ENCODE peak calls at places on chromosomes 1 and 21, in six cellular contexts. Y, J, N, U, M and P are unnamed samples.

GRCh38 chr1:91171906-91172305 is 150.1 kb upstream of the ZNF644 start:
- ATAC-seq in Y (no peak), J (no peak), N (no peak), U (no peak), M (no peak), P (no peak)

GRCh38 chr1:227273557-227273956 is 44.7 kb downstream of the CDC42BPA start:
- ATAC-seq in Y (no peak), J (no peak), N (no peak), U (peak; percentile 80), M (no peak), P (no peak)

GRCh38 chr1:71859806-71860205 is 422.5 kb downstream of the NEGR1 start:
- ATAC-seq in Y (no peak), J (no peak), N (no peak), U (no peak), M (no peak), P (no peak)

GRCh38 chr1:231093158-231093922 is 53.3 kb upstream of the FAM89A start:
- ATAC-seq in Y (peak; percentile 31), J (peak; percentile 68), N (peak; percentile 76), U (peak; percentile 57), M (no peak), P (peak; percentile 66)

GRCh38 chr1:112881742-112882127 is 74.3 kb downstream of the SLC16A1 start:
- ATAC-seq in Y (peak; percentile 52), J (no peak), N (peak; percentile 31), U (peak; percentile 3), M (no peak), P (no peak)

GRCh38 chr1:114750780-114751179 is 7.0 kb downstream of the CSDE1 start:
- ATAC-seq in Y (no peak), J (no peak), N (no peak), U (no peak), M (no peak), P (no peak)

GRCh38 chr21:33712022-33712803 is 69.9 kb downstream of the ITSN1 start:
- ATAC-seq in Y (no peak), J (no peak), N (no peak), U (no peak), M (no peak), P (no peak)

GRCh38 chr1:200628223-200628868 is 7.8 kb upstream of the KIF14 start:
- ATAC-seq in Y (no peak), J (peak; percentile 36), N (no peak), U (peak; percentile 57), M (peak; percentile 82), P (no peak)

GRCh38 chr1:221829327-221830011 is 87.6 kb upstream of the DUSP10 start:
- ATAC-seq in Y (no peak), J (peak; percentile 86), N (no peak), U (no peak), M (peak; percentile 82), P (no peak)

GRCh38 chr1:201328576-201328975 is 45.3 kb downstream of the PKP1 start:
- ATAC-seq in Y (no peak), J (no peak), N (no peak), U (no peak), M (no peak), P (no peak)

GRCh38 chr1:64046243-64046642 is 157.2 kb upstream of the UBE2U start:
- ATAC-seq in Y (no peak), J (no peak), N (no peak), U (no peak), M (no peak), P (no peak)

GRCh38 chr1:9294440-9294773 is 1.7 kb downstream of the SPSB1 start:
- ATAC-seq in Y (peak; percentile 40), J (peak; percentile 39), N (peak; percentile 4), U (no peak), M (no peak), P (peak; percentile 2)

GRCh38 chr1:181083842-181084605 is 4.5 kb upstream of the IER5 start:
- ATAC-seq in Y (peak; percentile 57), J (peak; percentile 59), N (peak; percentile 68), U (peak; percentile 73), M (peak; percentile 67), P (no peak)

GRCh38 chr1:247270003-247270402 is 14.1 kb downstream of the VN1R5 start:
- ATAC-seq in Y (peak; percentile 34), J (no peak), N (no peak), U (no peak), M (no peak), P (no peak)

GRCh38 chr1:21001042-21001441 is 175.7 kb downstream of the EIF4G3 start:
- ATAC-seq in Y (no peak), J (no peak), N (no peak), U (no peak), M (no peak), P (no peak)

GRCh38 chr1:94092210-94092613 is 28.7 kb downstream of the ABCA4 start:
- ATAC-seq in Y (peak; percentile 34), J (no peak), N (no peak), U (no peak), M (peak; percentile 36), P (peak; percentile 29)

GRCh38 chr1:21851430-21852250 is 39.6 kb downstream of the LDLRAD2 start:
- ATAC-seq in Y (no peak), J (no peak), N (no peak), U (no peak), M (no peak), P (no peak)

DNA sequence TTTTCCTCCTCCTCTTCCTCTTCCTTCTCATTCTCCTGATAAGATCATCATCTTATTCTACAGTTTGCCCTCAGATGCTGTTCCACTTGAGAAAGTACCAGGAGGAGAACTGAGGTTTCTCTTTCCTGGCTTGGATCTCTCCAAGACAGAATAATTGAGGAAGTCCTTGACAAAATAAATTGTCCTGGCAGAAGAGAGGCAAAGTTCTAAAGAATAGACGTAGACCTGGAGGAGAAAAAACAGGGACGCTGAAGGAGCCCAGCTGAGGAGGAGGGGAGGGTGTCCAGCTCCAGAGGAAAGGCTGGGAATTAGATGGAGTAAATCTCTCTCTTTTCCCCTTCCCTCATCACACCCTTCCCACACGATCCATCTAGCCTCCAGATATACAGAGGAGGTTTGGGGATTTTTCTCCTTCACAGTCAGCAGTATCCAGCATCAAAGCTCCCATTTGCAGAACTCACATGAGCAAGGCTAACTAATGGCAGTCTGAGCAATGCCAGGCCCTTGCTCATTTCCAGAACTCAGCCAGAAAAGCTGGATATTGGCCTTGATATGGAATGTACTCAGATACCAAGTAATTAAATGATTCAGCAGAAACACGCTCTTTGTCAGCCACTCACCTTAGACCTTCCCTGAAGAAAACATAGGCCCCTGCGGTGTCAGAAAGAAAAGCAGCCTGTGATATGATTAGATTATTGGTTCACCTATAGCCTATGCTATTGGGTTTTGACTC is 5.1 kb upstream of the GNG12 start:
- ATAC-seq in Y (no peak), J (no peak), N (no peak), U (peak; percentile 23), M (peak; percentile 16), P (no peak)
- TF ChIP-seq EP300 in Y (no peak), J (no peak), N (no peak), U (no peak), M (no peak), P (no peak)

DNA sequence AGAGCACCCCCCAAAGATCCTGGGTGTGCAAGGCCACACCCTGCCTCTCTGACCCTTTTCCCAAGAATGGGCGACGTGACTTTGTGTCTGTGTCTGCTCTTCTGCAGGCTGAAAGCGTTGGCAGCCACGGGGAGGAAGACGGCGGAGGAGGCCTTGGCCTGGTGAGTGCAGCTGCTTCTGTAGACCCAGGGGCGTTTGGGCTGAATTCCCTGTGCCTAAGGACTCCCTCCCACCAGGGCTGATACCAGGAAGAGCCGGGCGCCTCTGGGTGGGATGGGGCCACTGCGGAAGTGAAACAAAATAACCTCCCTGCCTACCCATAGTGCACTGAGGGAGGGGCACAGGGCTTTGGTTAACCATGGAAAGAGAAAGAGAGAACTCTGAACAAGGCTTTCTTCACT is 2.5 kb downstream of the UBASH3A start:
- ATAC-seq in Y (no peak), J (no peak), N (no peak), U (no peak), M (no peak), P (no peak)
- H3K4me3 ChIP-seq in Y (no peak overlapping the region), J (no peak overlapping the region), N (no peak overlapping the region), U (no peak overlapping the region), M (no peak overlapping the region), P (no peak overlapping the region)

GRCh38 chr1:202807926-202808757 is at the start of gene KDM5B:
- ATAC-seq in Y (peak; percentile 8), J (peak; percentile 43), N (peak; percentile 30), U (peak; percentile 12), M (peak; percentile 28), P (peak; percentile 29)
- TF ChIP-seq EP300 in Y (no peak), J (no peak), N (no peak), U (peak; percentile 37), M (no peak), P (no peak)

DNA sequence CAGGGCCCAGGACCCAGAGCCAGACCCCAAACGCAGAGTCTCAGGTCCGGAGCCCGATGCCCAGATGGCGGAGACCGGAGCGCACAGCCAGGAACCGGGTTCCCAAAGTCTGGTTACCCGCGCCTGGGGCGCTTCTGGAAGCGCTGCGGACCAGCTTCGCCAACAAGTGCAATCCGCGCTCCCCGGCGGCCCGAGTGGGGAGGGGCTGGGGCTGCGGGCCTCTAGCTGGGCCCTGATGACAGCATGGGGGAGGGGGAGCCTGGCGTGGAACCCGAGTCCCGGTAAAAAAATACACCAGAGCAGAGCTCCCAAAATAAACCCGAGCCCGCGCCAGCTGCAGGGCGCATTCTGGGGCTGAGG is 494 bp downstream of the NT5C1A start:
- ATAC-seq in Y (no peak), J (peak; percentile 11), N (no peak), U (no peak), M (no peak), P (peak; percentile 54)
- H3K4me3 ChIP-seq in Y (peak overlapping the region; percentile 10), J (peak overlapping the region; percentile 42), N (no peak overlapping the region), U (peak overlapping the region; percentile 12), M (peak overlapping the region; percentile 64), P (peak overlapping the region; percentile 28)

GRCh38 chr1:49048188-49048587 is 271.5 kb upstream of the BEND5 start:
- ATAC-seq in Y (no peak), J (no peak), N (no peak), U (no peak), M (no peak), P (no peak)
- TF ChIP-seq EP300 in Y (no peak), J (no peak), N (no peak), U (no peak), M (no peak), P (no peak)

DNA sequence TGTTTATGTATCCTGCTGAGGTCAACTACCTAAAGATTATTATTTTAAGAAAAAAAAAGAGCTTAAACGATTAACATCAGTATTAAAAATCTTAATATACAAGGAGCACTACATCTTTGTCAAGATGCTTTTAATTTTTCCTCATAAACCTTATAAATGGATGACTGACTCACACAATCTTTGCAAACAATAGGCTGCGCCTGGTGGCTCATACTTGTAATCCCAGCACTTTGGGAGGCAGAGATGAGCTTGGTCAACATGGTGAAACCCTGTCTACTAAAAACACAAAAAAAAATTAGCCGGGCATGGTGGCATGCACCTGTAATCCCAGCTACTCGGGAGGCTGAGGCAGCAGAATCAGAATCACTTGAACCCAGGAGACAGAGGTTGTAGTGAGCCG is 1.7 kb downstream of the KHDC4 start:
- ATAC-seq in Y (no peak), J (no peak), N (no peak), U (no peak), M (no peak), P (no peak)
- H3K4me3 ChIP-seq in Y (no peak overlapping the region), J (peak overlapping the region; percentile 81), N (peak overlapping the region; percentile 97), U (peak overlapping the region; percentile 81), M (peak overlapping the region; percentile 99), P (no peak overlapping the region)

GRCh38 chr1:217010253-217010652 is 287.0 kb upstream of the ESRRG start:
- ATAC-seq in Y (no peak), J (no peak), N (no peak), U (no peak), M (peak; percentile 46), P (no peak)
- TF ChIP-seq EP300 in Y (no peak), J (no peak), N (no peak), U (no peak), M (no peak), P (no peak)

GRCh38 chr1:16218014-16218673 is 5.7 kb upstream of the ARHGEF19 start:
- ATAC-seq in Y (no peak), J (no peak), N (no peak), U (no peak), M (no peak), P (no peak)
- H3K4me3 ChIP-seq in Y (no peak overlapping the region), J (peak overlapping the region; percentile 46), N (peak overlapping the region; percentile 51), U (no peak overlapping the region), M (no peak overlapping the region), P (peak overlapping the region; percentile 50)